ENCODE peak calls at places on chromosomes 11 and 22, in five cellular contexts. Y, Q, L, M and A are unnamed samples.

GRCh38 chr11:112113539-112114457 is 27.1 kb downstream of the SDHD start:
- DNase-seq in Y (peak; percentile 69), Q (no peak), L (peak; percentile 64), M (peak; percentile 68), A (peak; percentile 31)

GRCh38 chr11:15826826-15827225 is 529.5 kb downstream of the SOX6 start:
- DNase-seq in Y (no peak), Q (no peak), L (peak; percentile 63), M (peak; percentile 68), A (peak; percentile 20)

GRCh38 chr11:12979928-12980689 is 29.0 kb upstream of the RASSF10 start:
- DNase-seq in Y (no peak), Q (no peak), L (no peak), M (no peak), A (no peak)

GRCh38 chr22:37887610-37888378 is 18.3 kb upstream of the MICALL1 start:
- DNase-seq in Y (peak; percentile 65), Q (no peak), L (no peak), M (no peak), A (no peak)

GRCh38 chr11:9774591-9775392 is 110.9 kb downstream of the SWAP70 start:
- DNase-seq in Y (peak; percentile 94), Q (no peak), L (no peak), M (no peak), A (peak; percentile 20)

GRCh38 chr11:3795131-3796092 is 1.9 kb downstream of the NUP98 start:
- DNase-seq in Y (no peak), Q (no peak), L (no peak), M (no peak), A (no peak)

GRCh38 chr11:119512373-119512772 is 89.4 kb upstream of the THY1 start:
- DNase-seq in Y (no peak), Q (peak; percentile 34), L (no peak), M (no peak), A (no peak)

GRCh38 chr11:1025410-1026162 is 10.9 kb downstream of the MUC6 start:
- DNase-seq in Y (no peak), Q (no peak), L (no peak), M (no peak), A (no peak)

GRCh38 chr11:131483453-131483852 is 113.0 kb downstream of the NTM start:
- DNase-seq in Y (no peak), Q (no peak), L (no peak), M (no peak), A (no peak)

GRCh38 chr22:20234760-20235452 is 33.2 kb downstream of the RTN4R start:
- DNase-seq in Y (no peak), Q (no peak), L (no peak), M (no peak), A (no peak)

GRCh38 chr11:92911478-92911877 is 58.0 kb upstream of the MTNR1B start:
- DNase-seq in Y (no peak), Q (no peak), L (no peak), M (no peak), A (no peak)

GRCh38 chr11:46357483-46357936 is 10.2 kb downstream of the DGKZ start:
- DNase-seq in Y (no peak), Q (no peak), L (no peak), M (no peak), A (no peak)

GRCh38 chr22:44358723-44359440 is 46.1 kb upstream of the SHISAL1 start:
- DNase-seq in Y (no peak), Q (no peak), L (no peak), M (no peak), A (no peak)

GRCh38 chr11:306645-307371 is 808 bp upstream of the IFITM2 start:
- DNase-seq in Y (no peak), Q (no peak), L (no peak), M (no peak), A (no peak)

GRCh38 chr22:24424001-24424900 is 3.1 kb upstream of the ADORA2A start:
- DNase-seq in Y (no peak), Q (no peak), L (no peak), M (peak; percentile 56), A (no peak)

GRCh38 chr11:65558002-65558784 is at the start of gene LTBP3:
- DNase-seq in Y (peak; percentile 71), Q (no peak), L (peak; percentile 90), M (peak; percentile 85), A (peak; percentile 64)

GRCh38 chr11:7088921-7089320 is at the start of gene RBMXL2:
- DNase-seq in Y (no peak), Q (no peak), L (peak; percentile 8), M (no peak), A (no peak)

GRCh38 chr11:125063429-125064043 is 431 bp downstream of the SLC37A2 start:
- DNase-seq in Y (no peak), Q (no peak), L (no peak), M (no peak), A (no peak)

GRCh38 chr11:47551086-47551485 is 1.8 kb downstream of the CELF1 start:
- DNase-seq in Y (peak; percentile 48), Q (no peak), L (peak; percentile 37), M (no peak), A (peak; percentile 45)
- H3K4me1 ChIP-seq in Y (peaks cover 3% of the 10 kb centered on the region), Q (peaks cover 10% of the 10 kb centered on the region), L (peaks cover 3% of the 10 kb centered on the region), M (peaks cover 18% of the 10 kb centered on the region), A (peaks cover 38% of the 10 kb centered on the region)

DNA sequence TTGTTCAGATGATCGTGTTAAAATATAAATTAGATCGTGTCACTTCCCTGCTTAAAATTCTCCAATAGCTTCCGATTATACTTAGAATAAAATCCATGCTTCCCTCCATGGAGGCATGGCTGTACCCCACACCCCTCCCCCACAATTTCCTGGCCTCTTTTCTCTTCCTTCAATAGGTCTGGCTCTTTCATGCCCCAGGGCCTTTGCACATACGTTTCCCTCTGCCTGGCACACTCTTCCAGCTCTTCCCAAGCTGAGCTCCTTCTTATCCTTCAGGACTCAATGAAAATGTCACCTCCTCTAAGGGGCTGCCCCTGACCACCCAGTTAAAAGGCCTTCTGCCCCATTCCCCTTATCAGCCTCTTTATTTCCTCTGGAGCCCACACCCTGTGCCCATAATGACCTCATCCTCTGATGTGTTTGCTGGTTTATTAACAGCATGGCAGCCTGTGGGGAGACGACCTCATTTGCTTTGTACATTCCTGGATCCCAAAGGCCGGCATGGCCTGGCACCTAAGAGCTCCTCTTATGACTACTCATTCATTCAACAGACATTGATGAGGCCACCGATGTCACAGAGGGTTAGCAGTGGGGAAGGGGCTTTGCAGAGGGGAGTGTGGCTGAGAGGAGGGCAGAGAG is 9.0 kb upstream of the FLRT1 start:
- DNase-seq in Y (no peak), Q (no peak), L (no peak), M (no peak), A (no peak)
- TF ChIP-seq RCOR1 in Y (no peak), Q (no peak), L (no peak), M (no peak), A (no peak)

GRCh38 chr11:31779268-31779879 is 31.7 kb downstream of the PAX6 start:
- DNase-seq in Y (peak; percentile 83), Q (no peak), L (no peak), M (no peak), A (no peak)
- H3K4me3 ChIP-seq in Y (no peak overlapping the region), Q (no peak overlapping the region), L (no peak overlapping the region), M (no peak overlapping the region), A (no peak overlapping the region)

DNA sequence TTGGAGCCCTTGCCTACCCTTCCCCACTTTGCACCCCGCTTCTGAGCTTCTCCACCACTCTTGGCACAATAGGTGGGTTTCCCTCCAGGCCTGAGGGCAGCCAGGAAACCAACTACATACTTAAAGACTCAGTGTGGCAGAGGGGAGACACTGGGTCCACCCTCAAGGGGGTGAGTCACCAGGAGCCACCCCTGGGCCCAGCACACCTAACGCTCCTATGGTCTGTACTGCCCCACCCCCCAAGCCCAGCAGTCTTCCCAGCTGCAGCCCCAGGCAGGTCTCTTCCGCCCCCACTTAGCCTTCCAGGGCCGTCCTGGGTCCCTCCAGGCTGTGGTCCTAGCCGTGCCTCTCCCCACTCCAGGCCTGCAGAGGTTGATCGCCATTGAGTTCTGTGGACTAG is 3.2 kb upstream of the TMPRSS13 start:
- DNase-seq in Y (no peak), Q (no peak), L (no peak), M (no peak), A (no peak)
- H3K4me1 ChIP-seq in Y (no peaks in the 10 kb centered on the region), Q (peaks cover 41% of the 10 kb centered on the region), L (peaks cover 5% of the 10 kb centered on the region), M (no peaks in the 10 kb centered on the region), A (no peaks in the 10 kb centered on the region)

GRCh38 chr22:30945653-30946052 is 22.9 kb downstream of the MORC2 start:
- DNase-seq in Y (no peak), Q (no peak), L (no peak), M (no peak), A (no peak)

GRCh38 chr22:30947821-30948454 is 20.6 kb downstream of the MORC2 start:
- DNase-seq in Y (peak; percentile 70), Q (no peak), L (peak; percentile 38), M (peak; percentile 15), A (no peak)

GRCh38 chr22:30946354-30946753 is 22.2 kb downstream of the MORC2 start:
- DNase-seq in Y (no peak), Q (no peak), L (no peak), M (no peak), A (no peak)

GRCh38 chr22:30948930-30949342 is 19.6 kb downstream of the MORC2 start:
- DNase-seq in Y (peak; percentile 72), Q (no peak), L (no peak), M (no peak), A (peak; percentile 8)

GRCh38 chr22:30947163-30947820 is 21.3 kb downstream of the MORC2 start:
- DNase-seq in Y (no peak), Q (no peak), L (no peak), M (no peak), A (no peak)
- TF ChIP-seq RCOR1 in Y (no peak), Q (no peak), L (no peak), M (no peak), A (no peak)

GRCh38 chr11:134155946-134156865 is 67.6 kb downstream of the NCAPD3 start:
- DNase-seq in Y (no peak), Q (no peak), L (no peak), M (no peak), A (no peak)
- H3K4me3 ChIP-seq in Y (no peak overlapping the region), Q (no peak overlapping the region), L (no peak overlapping the region), M (no peak overlapping the region), A (no peak overlapping the region)